ENCODE peak calls at places on chromosome 3, in four cellular contexts. K, S, L and Q are unnamed samples.
A peak's percentile ranks its signal among the peaks of the same experiment; 100 is the strongest.

GRCh38 chr3:127354761-127355160 is 66.9 kb upstream of the PRR20G start:
- DNase-seq in L (no peak), K (no peak), S (no peak), Q (no peak)

GRCh38 chr3:180926526-180926925 is 14.1 kb downstream of the FXR1 start:
- DNase-seq in L (no peak), K (no peak), S (no peak), Q (no peak)

GRCh38 chr3:41580274-41580959 is 381.1 kb downstream of the CTNNB1 start:
- DNase-seq in K (no peak), L (no peak), S (no peak), Q (no peak)

GRCh38 chr3:47007482-47008257 is 28.2 kb downstream of the NBEAL2 start:
- DNase-seq in S (no peak), L (no peak), K (no peak), Q (no peak)

GRCh38 chr3:74001481-74001880 is 376.7 kb upstream of the PDZRN3 start:
- DNase-seq in K (no peak), S (no peak), L (no peak), Q (no peak)

GRCh38 chr3:97795951-97796350 is 25.9 kb upstream of the CRYBG3 start:
- DNase-seq in K (no peak), L (no peak), S (no peak), Q (no peak)

GRCh38 chr3:49278548-49278947 is 1.5 kb upstream of the C3orf62 start:
- DNase-seq in S (no peak), K (no peak), L (no peak), Q (no peak)

GRCh38 chr3:184635126-184635525 is 73.5 kb downstream of the EPHB3 start:
- DNase-seq in K (no peak), L (no peak), S (no peak), Q (no peak)

GRCh38 chr3:164550857-164551256 is 527.4 kb downstream of the SI start:
- DNase-seq in L (no peak), S (no peak), K (no peak), Q (no peak)

GRCh38 chr3:37096292-37096691 is 78.1 kb downstream of the LRRFIP2 start:
- DNase-seq in K (peak; percentile 9), L (no peak), S (no peak), Q (peak; percentile 2)

GRCh38 chr3:49534581-49535495 is 19.4 kb upstream of the BSN start:
- DNase-seq in L (peak; percentile 80), K (no peak), S (no peak), Q (no peak)

GRCh38 chr3:10522646-10523303 is 17.4 kb upstream of the ATP2B2 start:
- DNase-seq in L (no peak), S (no peak), K (no peak), Q (no peak)

GRCh38 chr3:139935866-139936817 is 1.2 kb downstream of the CLSTN2 start:
- DNase-seq in S (no peak), K (no peak), L (peak; percentile 30), Q (no peak)

GRCh38 chr3:197007296-197007940 is 22.2 kb downstream of the MELTF start:
- DNase-seq in K (no peak), L (no peak), S (no peak), Q (no peak)

GRCh38 chr3:9142346-9142745 is 107.1 kb downstream of the SRGAP3 start:
- DNase-seq in S (no peak), L (no peak), K (no peak), Q (no peak)

GRCh38 chr3:179175358-179175757 is 27.2 kb downstream of the PIK3CA start:
- DNase-seq in S (no peak), K (no peak), L (no peak), Q (no peak)

GRCh38 chr3:160124224-160124623 is 101.0 kb upstream of the C3orf80 start:
- DNase-seq in L (no peak), K (no peak), S (no peak), Q (no peak)

GRCh38 chr3:189490337-189490736 is 140.9 kb upstream of the TP63 start:
- DNase-seq in L (no peak), S (no peak), K (no peak), Q (no peak)

GRCh38 chr3:65524544-65525070 is 514.1 kb downstream of the MAGI1 start:
- DNase-seq in L (no peak), K (no peak), S (no peak), Q (no peak)

GRCh38 chr3:195877136-195877715 is 31.1 kb downstream of the TNK2 start:
- DNase-seq in S (no peak), K (no peak), L (no peak), Q (no peak)

GRCh38 chr3:53043738-53044137 is 2.1 kb downstream of the SFMBT1 start:
- DNase-seq in S (no peak), L (no peak), K (no peak), Q (no peak)

GRCh38 chr3:36635731-36636130 is 128.6 kb downstream of the DCLK3 start:
- DNase-seq in L (no peak), K (no peak), S (no peak), Q (no peak)

GRCh38 chr3:46359748-46360509 is 6.0 kb downstream of the CCR2 start:
- DNase-seq in L (peak; percentile 30), S (no peak), K (no peak), Q (no peak)